ENCODE peak calls at places on chromosome 2, in four cellular contexts. T, D, B and J are unnamed samples.

GRCh38 chr2:168661404-168661869 is 141.0 kb upstream of the NOSTRIN start:
- DNase-seq in B (no peak), T (no peak), D (no peak), J (no peak)

GRCh38 chr2:96800762-96801463 is 15.2 kb upstream of the CNNM3 start:
- DNase-seq in D (peak; percentile 82), B (peak; percentile 82), T (peak; percentile 66), J (peak; percentile 79)

GRCh38 chr2:198638579-198638978 is 819.2 kb downstream of the SATB2 start:
- DNase-seq in T (no peak), D (no peak), B (no peak), J (no peak)

GRCh38 chr2:195818521-195818920 is 161.5 kb downstream of the SLC39A10 start:
- DNase-seq in D (no peak), T (no peak), B (no peak), J (no peak)

GRCh38 chr2:46689993-46690392 is 210.6 kb downstream of the TMEM247 start:
- DNase-seq in B (no peak), T (no peak), D (no peak), J (no peak)

GRCh38 chr2:949894-950626 is 589 bp upstream of the SNTG2 start:
- DNase-seq in B (no peak), T (no peak), D (no peak), J (no peak)

GRCh38 chr2:234491897-234492296 is 5.0 kb downstream of the ARL4C start:
- DNase-seq in D (no peak), B (no peak), T (no peak), J (no peak)

GRCh38 chr2:7096726-7097352 is 179.6 kb downstream of the RNF144A start:
- DNase-seq in B (no peak), T (no peak), D (no peak), J (no peak)

GRCh38 chr2:66432801-66433694 is 1.9 kb upstream of the MEIS1 start:
- DNase-seq in B (peak; percentile 87), T (peak; percentile 90), D (peak; percentile 77), J (peak; percentile 92)

GRCh38 chr2:217685255-217685605 is 317.6 kb downstream of the TNS1 start:
- DNase-seq in T (no peak), D (peak; percentile 66), B (no peak), J (no peak)

GRCh38 chr2:209191139-209191538 is 232.7 kb upstream of the MAP2 start:
- DNase-seq in T (no peak), B (no peak), D (no peak), J (no peak)

GRCh38 chr2:950627-950992 is at the start of gene SNTG2:
- DNase-seq in D (no peak), B (peak; percentile 70), T (no peak), J (no peak)

GRCh38 chr2:182649316-182649715 is 66.7 kb upstream of the DNAJC10 start:
- DNase-seq in D (no peak), T (no peak), B (no peak), J (no peak)

DNA sequence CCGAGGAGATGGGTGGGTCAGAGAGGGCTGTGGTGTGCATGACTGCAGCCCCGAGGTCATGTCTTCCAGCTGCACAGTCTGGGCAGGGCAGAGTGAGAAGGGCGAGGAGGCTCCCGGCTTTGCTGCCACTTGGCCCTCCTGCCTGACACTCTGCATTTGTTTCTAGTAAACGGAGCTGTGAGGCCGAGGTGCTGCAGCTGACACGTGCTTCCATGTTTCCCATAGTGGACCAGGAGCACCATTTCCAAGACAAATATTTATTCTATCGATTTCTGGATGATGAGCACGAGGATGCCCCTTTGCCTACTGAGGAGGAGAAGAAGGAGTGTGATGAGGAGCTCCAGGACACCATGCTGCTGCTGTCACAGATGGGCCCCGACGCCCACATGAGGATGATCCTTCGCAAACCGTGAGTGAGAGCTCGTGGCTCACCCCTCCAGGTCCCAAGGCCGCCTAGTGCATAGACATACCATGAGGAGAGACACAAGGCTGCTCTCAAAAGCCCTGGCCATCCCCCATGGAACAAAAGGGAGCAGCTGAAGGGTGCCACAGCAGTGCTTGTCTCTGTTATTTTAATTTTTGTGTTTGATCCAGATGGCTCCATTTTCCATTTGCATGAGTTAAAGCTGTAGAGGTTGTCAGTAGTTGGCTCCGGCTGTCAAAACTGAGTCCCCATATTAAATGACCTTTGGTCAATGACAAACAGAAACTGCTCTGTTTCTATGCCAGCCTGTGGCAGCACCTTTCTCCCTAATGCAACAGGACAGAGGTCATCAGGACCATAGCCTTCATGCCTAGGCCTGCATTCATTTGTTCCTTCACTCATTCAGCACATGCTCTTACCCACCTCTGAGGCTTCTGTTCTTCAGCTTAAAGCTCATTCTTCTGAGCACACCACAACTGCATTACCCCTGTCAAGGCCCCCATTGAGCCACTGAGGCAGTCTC is 108.3 kb upstream of the MAP3K20 start:
- DNase-seq in D (no peak), T (no peak), B (no peak), J (no peak)
- TF ChIP-seq CTCF in D (no peak), T (no peak), B (no peak), J (no peak)

GRCh38 chr2:19176172-19176852 is 182.1 kb downstream of the OSR1 start:
- DNase-seq in B (no peak), D (no peak), T (no peak), J (no peak)

GRCh38 chr2:19176977-19177376 is 181.4 kb downstream of the OSR1 start:
- DNase-seq in B (no peak), D (no peak), T (no peak), J (no peak)

GRCh38 chr2:19178175-19178574 is 180.2 kb downstream of the OSR1 start:
- DNase-seq in T (no peak), D (no peak), B (no peak), J (no peak)
- TF ChIP-seq CTCF in T (no peak), D (no peak), B (no peak), J (no peak)

GRCh38 chr2:88303865-88304264 is 133.7 kb downstream of the THNSL2 start:
- DNase-seq in D (no peak), B (no peak), T (no peak), J (no peak)

GRCh38 chr2:88310787-88311186 is 140.6 kb downstream of the THNSL2 start:
- DNase-seq in B (no peak), D (no peak), T (no peak), J (no peak)

DNA sequence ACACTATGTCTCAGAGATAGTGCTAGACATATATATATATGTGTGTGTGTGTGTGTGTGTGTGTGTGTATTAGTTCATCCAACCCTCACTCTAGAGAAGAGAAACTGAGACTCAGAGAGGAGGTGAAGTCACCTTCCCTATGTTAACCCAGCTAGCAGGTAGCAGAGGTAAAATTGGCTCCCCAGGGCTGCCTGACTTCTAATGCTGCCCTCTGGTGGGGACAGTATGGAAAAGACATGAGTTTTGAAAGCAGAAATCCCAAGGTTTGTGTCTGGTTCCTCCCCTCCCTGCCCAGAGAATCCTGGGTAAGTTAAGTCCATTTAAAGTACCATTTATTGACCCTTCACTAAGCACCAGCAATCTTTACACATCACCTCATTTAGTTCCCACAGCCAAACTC is 137.7 kb downstream of the THNSL2 start:
- DNase-seq in D (no peak), T (no peak), B (no peak), J (no peak)
- TF ChIP-seq CTCF in D (peak; percentile 25), T (peak; percentile 30), B (no peak), J (peak; percentile 60)

GRCh38 chr2:53173126-53173525 is 594.5 kb upstream of the CHAC2 start:
- DNase-seq in T (no peak), B (no peak), D (no peak), J (no peak)

GRCh38 chr2:53174539-53174938 is 593.1 kb upstream of the CHAC2 start:
- DNase-seq in B (no peak), T (no peak), D (no peak), J (no peak)

GRCh38 chr2:53177342-53177741 is 590.3 kb upstream of the CHAC2 start:
- DNase-seq in T (no peak), D (no peak), B (no peak), J (no peak)

GRCh38 chr2:53170463-53170862 is 597.1 kb upstream of the CHAC2 start:
- DNase-seq in B (no peak), D (no peak), T (no peak), J (no peak)

DNA sequence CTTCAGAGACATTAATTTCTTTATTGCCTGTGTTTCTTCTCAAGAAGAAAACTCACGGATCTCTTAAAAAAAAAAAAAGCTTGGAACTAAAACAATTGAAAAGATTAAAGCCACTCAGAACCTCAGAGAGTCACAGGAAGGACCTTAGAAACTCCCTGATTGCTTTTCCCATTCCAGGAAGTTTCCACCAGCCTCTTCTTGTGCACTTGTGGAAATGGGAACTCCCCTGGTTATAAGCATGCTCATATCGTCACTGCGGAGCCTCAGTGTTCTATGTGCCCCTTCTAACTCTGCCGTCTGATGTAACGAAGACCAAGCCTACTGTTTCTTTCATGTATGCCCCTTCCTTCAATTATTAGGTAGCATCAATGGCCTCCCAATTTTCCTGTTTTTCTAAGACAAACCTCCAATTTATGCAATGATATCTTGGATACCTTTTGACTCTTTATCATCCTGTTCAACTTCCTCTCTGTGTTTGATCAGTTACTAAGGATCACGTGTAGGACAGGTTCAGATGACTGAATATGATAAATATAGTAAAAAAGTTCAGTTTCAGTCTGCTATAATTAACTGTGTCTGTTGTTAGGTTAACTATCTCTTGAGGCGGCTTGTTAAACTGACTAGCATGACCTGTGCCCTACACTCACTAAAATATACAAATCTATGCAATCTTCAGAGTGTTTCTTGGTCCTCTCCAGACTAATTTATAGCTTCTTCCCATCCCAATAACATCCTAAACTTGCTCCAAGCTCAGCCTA is 593.7 kb upstream of the CHAC2 start:
- DNase-seq in D (no peak), T (no peak), B (no peak), J (no peak)
- TF ChIP-seq CTCF in D (no peak), T (no peak), B (no peak), J (no peak)

DNA sequence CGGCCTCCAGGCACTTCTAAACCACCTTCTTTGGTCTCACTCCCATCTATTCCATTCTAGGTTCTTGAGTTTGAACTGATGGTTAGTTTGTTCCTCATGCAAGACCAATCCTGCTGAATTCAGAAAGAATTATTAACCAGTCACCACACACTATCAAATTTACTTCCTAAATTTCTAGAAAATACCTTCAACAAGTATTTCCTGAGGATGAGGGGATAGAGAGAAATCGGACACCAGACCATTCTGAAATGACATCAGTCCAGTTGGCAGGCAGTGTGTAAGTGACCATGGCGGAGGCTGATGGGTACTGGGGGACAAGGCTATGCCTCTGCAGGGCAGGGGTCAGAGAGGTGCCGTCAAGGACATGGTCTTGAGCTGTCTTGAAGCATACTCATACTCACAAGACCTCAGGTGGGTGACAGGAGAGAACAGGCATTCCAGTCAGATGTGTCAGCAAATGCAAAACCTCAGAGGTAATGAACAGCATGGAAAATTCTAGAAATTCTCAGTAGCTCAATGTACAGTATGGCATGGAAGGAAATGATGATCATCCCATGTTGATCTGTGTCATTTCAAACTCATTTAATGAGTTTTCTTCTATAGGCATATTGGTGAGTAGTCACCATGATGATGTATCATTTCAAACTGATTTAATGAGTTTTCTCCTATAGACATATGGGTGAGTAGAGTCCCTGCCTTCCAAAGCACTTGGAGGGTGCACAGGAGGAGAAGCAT is 119.6 kb downstream of the DDX1 start:
- DNase-seq in D (no peak), T (no peak), B (no peak), J (no peak)
- TF ChIP-seq CTCF in D (no peak), T (no peak), B (no peak), J (no peak)

DNA sequence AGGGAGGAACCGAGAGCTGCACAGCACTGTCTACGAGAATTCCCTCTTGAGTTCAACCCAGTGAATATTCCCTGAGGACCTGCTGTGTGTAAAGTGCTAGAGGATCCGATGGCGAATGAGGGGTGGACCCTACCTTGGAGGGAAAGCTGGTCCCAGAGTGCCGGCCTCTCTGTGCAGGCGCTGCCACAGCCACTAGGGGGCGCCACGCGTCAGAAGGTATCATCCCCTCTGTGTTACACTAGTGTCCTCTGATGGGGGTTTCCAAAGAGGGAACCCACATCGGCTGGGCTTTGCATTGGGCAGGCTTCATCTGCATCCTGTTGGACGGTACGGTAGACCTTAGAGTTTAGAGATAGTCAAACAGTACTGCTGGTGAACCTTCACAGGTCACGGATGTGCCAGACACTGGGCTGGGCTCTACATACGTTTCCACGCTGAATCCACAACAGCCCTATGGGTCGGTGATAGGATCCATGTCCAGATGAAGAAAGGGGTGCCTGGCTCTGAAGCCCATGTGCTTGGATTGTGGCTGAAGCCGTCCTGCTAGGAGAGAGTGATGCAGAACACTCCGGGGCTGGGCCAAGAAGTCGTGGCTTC is 39.0 kb downstream of the COA5 start:
- DNase-seq in T (no peak), B (peak; percentile 56), D (peak; percentile 65), J (no peak)
- TF ChIP-seq CTCF in T (peak; percentile 71), B (peak; percentile 85), D (peak; percentile 90), J (peak; percentile 84)